ENCODE peak calls at places on chromosome 4, in nine cellular contexts. I, O, G, L, Q, C, Y, T and U are unnamed samples.

GRCh38 chr4:71540749-71541269 is 202.0 kb downstream of the SLC4A4 start:
- DNase-seq in I (no peak), O (no peak), G (no peak), L (no peak), Q (no peak), C (no peak), Y (no peak), T (no peak), U (no peak)

GRCh38 chr4:22921891-22922290 is 229.2 kb downstream of the GBA3 start:
- DNase-seq in I (no peak), O (no peak), G (no peak), L (no peak), Q (no peak), C (no peak), Y (no peak), T (no peak), U (no peak)

GRCh38 chr4:174036563-174036962 is 246.9 kb downstream of the FBXO8 start:
- DNase-seq in I (no peak), O (no peak), G (no peak), L (no peak), Q (no peak), C (no peak), Y (no peak), T (no peak), U (no peak)

GRCh38 chr4:29224911-29225310 is 1495.3 kb upstream of the PCDH7 start:
- DNase-seq in I (no peak), O (no peak), G (no peak), L (no peak), Q (no peak), C (no peak), Y (no peak), T (no peak), U (no peak)

GRCh38 chr4:13701937-13702446 is 74.5 kb upstream of the BOD1L1 start:
- DNase-seq in I (no peak), O (no peak), G (no peak), L (no peak), Q (no peak), C (no peak), Y (peak; percentile 62), T (no peak), U (no peak)

GRCh38 chr4:71862315-71862714 is 78.4 kb upstream of the GC start:
- DNase-seq in I (no peak), O (no peak), G (no peak), L (no peak), Q (no peak), C (no peak), Y (no peak), T (no peak), U (no peak)

GRCh38 chr4:113809313-113809712 is 47.8 kb upstream of the CAMK2D start:
- DNase-seq in I (peak; percentile 62), O (peak; percentile 63), G (peak; percentile 52), L (no peak), Q (no peak), C (peak; percentile 14), Y (no peak), T (no peak), U (no peak)

GRCh38 chr4:186644737-186645261 is 78.9 kb downstream of the FAT1 start:
- DNase-seq in I (no peak), O (no peak), G (no peak), L (no peak), Q (no peak), C (no peak), Y (peak; percentile 40), T (no peak), U (no peak)

GRCh38 chr4:121072080-121072835 is at the start of gene NDNF:
- DNase-seq in I (peak; percentile 86), O (peak; percentile 87), G (peak; percentile 33), L (no peak), Q (peak; percentile 16), C (peak; percentile 15), Y (peak; percentile 6), T (peak; percentile 19), U (no peak)

GRCh38 chr4:118034061-118034785 is at the start of gene NDST3:
- DNase-seq in I (peak; percentile 59), O (peak; percentile 68), G (peak; percentile 22), L (no peak), Q (no peak), C (peak; percentile 18), Y (peak; percentile 31), T (peak; percentile 41), U (no peak)

GRCh38 chr4:40721730-40722171 is 28.0 kb upstream of the NSUN7 start:
- DNase-seq in I (no peak), O (no peak), G (no peak), L (no peak), Q (no peak), C (no peak), Y (peak; percentile 58), T (peak; percentile 9), U (no peak)

GRCh38 chr4:45484740-45485139 is 639.1 kb downstream of the GABRG1 start:
- DNase-seq in I (no peak), O (no peak), G (no peak), L (no peak), Q (no peak), C (no peak), Y (no peak), T (no peak), U (no peak)

GRCh38 chr4:55321707-55322264 is 24.3 kb upstream of the SRD5A3 start:
- DNase-seq in I (peak; percentile 54), O (no peak), G (peak; percentile 97), L (no peak), Q (no peak), C (peak; percentile 93), Y (peak; percentile 76), T (peak; percentile 60), U (no peak)

GRCh38 chr4:1339489-1339888 is 7.5 kb upstream of the UVSSA start:
- DNase-seq in I (no peak), O (no peak), G (no peak), L (no peak), Q (no peak), C (no peak), Y (no peak), T (no peak), U (no peak)

GRCh38 chr4:85474818-85475630 is at the start of gene ARHGAP24:
- DNase-seq in I (peak; percentile 91), O (peak; percentile 91), G (peak; percentile 87), L (peak; percentile 73), Q (no peak), C (peak; percentile 84), Y (peak; percentile 83), T (peak; percentile 73), U (peak; percentile 54)

GRCh38 chr4:77015390-77015789 is 60.4 kb downstream of the CCNI start:
- DNase-seq in I (no peak), O (no peak), G (no peak), L (no peak), Q (no peak), C (no peak), Y (peak; percentile 90), T (no peak), U (peak; percentile 58)

GRCh38 chr4:25608644-25609043 is 47.0 kb upstream of the SLC34A2 start:
- DNase-seq in I (no peak), O (no peak), G (no peak), L (no peak), Q (no peak), C (no peak), Y (no peak), T (no peak), U (no peak)

DNA sequence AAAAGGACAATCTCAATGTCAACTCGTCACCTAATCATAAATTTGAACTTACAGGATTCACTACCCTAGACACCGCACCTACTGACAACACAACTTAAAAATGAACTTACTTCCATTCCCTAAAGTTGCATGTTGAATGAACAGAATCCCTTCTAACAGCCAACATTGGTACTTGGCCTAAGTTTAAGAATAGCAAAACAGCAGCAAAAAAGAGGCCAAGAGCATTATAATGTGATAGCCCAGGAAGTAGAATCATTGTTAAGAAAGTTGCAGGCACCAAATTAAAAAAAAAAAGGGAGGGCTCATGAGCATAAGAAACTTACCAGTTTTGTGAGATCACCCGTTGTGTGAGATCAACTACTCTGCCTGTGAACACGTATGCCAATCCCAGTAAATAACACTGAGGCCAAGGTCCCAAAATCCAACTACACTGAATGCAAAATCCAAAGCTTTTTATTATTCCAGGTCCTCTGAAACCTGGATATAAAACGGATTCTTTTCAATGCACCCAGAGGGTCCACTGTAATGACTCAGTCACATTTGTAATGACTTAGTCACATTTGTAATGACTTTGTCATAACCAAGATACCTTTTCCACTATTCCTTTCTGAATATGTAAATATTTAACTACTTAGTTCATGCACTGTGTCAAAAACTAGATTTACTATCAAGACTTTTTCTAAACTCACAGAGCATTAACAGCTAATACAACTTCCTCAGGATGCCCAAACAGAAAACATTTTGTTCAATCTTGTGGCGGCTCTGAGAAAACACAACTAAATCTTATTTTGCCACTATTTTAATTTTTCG is 6.8 kb downstream of the HNRNPDL start:
- DNase-seq in I (no peak), O (no peak), G (no peak), L (no peak), Q (no peak), C (no peak), Y (peak; percentile 69), T (peak; percentile 66), U (no peak)
- H3K36me3 ChIP-seq in I (peaks cover 54% of the 10 kb centered on the region), O (peaks cover 59% of the 10 kb centered on the region), G (peaks cover 2% of the 10 kb centered on the region), L (peaks cover 40% of the 10 kb centered on the region), Q (peaks cover 42% of the 10 kb centered on the region), C (no peaks in the 10 kb centered on the region), Y (peaks cover 24% of the 10 kb centered on the region), T (peaks cover 61% of the 10 kb centered on the region), U (peaks cover 10% of the 10 kb centered on the region)

GRCh38 chr4:75344915-75345314 is 169.3 kb downstream of the RCHY1 start:
- DNase-seq in I (no peak), O (no peak), G (no peak), L (no peak), Q (no peak), C (no peak), Y (peak; percentile 92), T (peak; percentile 78), U (no peak)
- H3K27ac ChIP-seq in I (no peak overlapping the region), O (no peak overlapping the region), G (no peak overlapping the region), L (no peak overlapping the region), Q (no peak overlapping the region), C (peak overlapping the region; percentile 85), Y (peak overlapping the region; percentile 42), T (peak overlapping the region; percentile 60), U (no peak overlapping the region)

DNA sequence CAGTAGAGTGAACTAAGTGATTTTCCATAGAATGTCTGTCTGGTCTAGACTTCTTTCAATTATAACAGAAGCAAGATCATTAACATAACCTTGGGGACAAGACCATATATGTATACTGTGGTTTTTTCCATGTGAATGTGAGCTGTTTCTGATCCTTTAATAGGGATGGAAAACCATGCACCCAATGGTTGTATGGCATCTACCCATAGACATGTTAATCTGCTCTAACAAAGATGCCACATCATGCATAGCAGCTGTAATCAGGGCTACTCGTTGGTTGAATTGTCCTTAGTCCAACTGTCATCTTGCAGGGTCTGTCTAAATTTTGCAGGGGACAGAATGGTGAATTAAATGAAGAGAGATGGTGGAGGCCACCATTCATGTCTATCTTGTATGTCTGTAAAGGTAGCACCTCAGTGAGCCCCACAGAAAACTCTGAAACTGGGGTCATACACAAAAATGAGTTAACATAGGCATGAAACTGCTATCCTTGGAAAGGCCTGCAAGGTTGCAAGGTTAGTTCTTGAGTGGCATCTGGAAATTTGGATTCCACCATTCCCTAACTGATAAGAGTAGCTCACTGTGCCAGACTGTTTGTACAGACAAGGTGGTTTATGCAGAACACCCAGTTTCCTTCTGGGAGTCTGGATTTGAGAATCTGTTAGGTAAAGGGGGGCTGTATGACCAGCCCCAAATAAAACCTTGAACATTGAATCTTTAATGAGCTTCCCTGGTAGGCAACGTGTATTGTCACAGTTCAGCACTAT is 16.5 kb downstream of the THAP6 start:
- DNase-seq in I (no peak), O (no peak), G (no peak), L (no peak), Q (no peak), C (no peak), Y (no peak), T (no peak), U (no peak)
- H3K36me3 ChIP-seq in I (peaks cover 79% of the 10 kb centered on the region), O (peaks cover 59% of the 10 kb centered on the region), G (no peaks in the 10 kb centered on the region), L (peaks cover 6% of the 10 kb centered on the region), Q (peaks cover 40% of the 10 kb centered on the region), C (no peaks in the 10 kb centered on the region), Y (peaks cover 15% of the 10 kb centered on the region), T (peaks cover 15% of the 10 kb centered on the region), U (peaks cover 2% of the 10 kb centered on the region)

GRCh38 chr4:7845493-7846124 is 94.1 kb downstream of the AFAP1 start:
- DNase-seq in I (no peak), O (no peak), G (no peak), L (no peak), Q (no peak), C (no peak), Y (no peak), T (peak; percentile 54), U (no peak)
- H3K27ac ChIP-seq in I (no peak overlapping the region), O (no peak overlapping the region), G (no peak overlapping the region), L (no peak overlapping the region), Q (no peak overlapping the region), C (peak overlapping the region; percentile 96), Y (peak overlapping the region; percentile 84), T (peak overlapping the region; percentile 98), U (no peak overlapping the region)